ENCODE peak calls at places on chromosomes 5 and 9, in four cellular contexts. C is upper lobe of left lung, H is mesendoderm, X is tibial artery. A is an unnamed sample. For H3K4me1, the result is how much of the 10 kb centered on the place peaks cover.

GRCh38 chr9:133505901-133506652 is 18.7 kb downstream of the MYMK start:
- DNase-seq in C (peak), H (no peak), X (peak), A (no peak)

GRCh38 chr5:137370096-137370495 is 129.0 kb downstream of the SPOCK1 start:
- DNase-seq in X (no peak), C (no peak), H (no peak), A (no peak)

GRCh38 chr5:141182248-141182647 is at the start of gene PCDHB16:
- DNase-seq in X (no peak), C (no peak), H (peak), A (no peak)

GRCh38 chr5:80341376-80341775 is 21.6 kb downstream of the SPZ1 start:
- DNase-seq in C (no peak), H (no peak), X (no peak), A (no peak)

GRCh38 chr5:78360674-78361225 is 333 bp downstream of the SCAMP1 start:
- DNase-seq in X (peak), C (peak), H (no peak), A (no peak)

GRCh38 chr9:123131993-123132392 is 98.5 kb downstream of the GPR21 start:
- DNase-seq in X (no peak), H (no peak), C (no peak), A (no peak)

GRCh38 chr5:169609716-169610115 is 26.1 kb downstream of the SPDL1 start:
- DNase-seq in C (no peak), H (no peak), X (no peak), A (no peak)

GRCh38 chr5:131532016-131532640 is 102.9 kb downstream of the RAPGEF6 start:
- DNase-seq in X (no peak), H (no peak), C (no peak), A (no peak)

GRCh38 chr5:152990217-152990616 is 500.3 kb upstream of the GRIA1 start:
- DNase-seq in C (no peak), X (no peak), H (no peak), A (no peak)

GRCh38 chr9:134707031-134707680 is 65.6 kb downstream of the COL5A1 start:
- DNase-seq in X (peak), H (no peak), C (peak), A (peak)

GRCh38 chr9:81737871-81738507 is 48.6 kb upstream of the TLE1 start:
- DNase-seq in C (no peak), X (peak), H (peak), A (peak)

GRCh38 chr9:27157736-27158135 is 48.7 kb downstream of the TEK start:
- DNase-seq in C (no peak), H (no peak), X (no peak), A (no peak)

GRCh38 chr5:64526709-64527439 is 21.1 kb downstream of the RGS7BP start:
- DNase-seq in H (no peak), C (no peak), X (no peak), A (no peak)

GRCh38 chr9:38066167-38066906 is 2.7 kb downstream of the SHB start:
- DNase-seq in H (peak), X (no peak), C (no peak), A (no peak)

GRCh38 chr5:84578226-84578625 is 193.5 kb upstream of the EDIL3 start:
- DNase-seq in C (no peak), H (no peak), X (no peak), A (no peak)

GRCh38 chr5:96978812-96979449 is 43.1 kb downstream of the LNPEP start:
- DNase-seq in X (no peak), H (no peak), C (no peak), A (no peak)

GRCh38 chr5:96214442-96215197 is 218.4 kb downstream of the PCSK1 start:
- DNase-seq in H (no peak), X (no peak), C (no peak), A (no peak)

GRCh38 chr5:16453609-16454008 is 12.0 kb downstream of the ZNF622 start:
- DNase-seq in C (no peak), H (peak), X (no peak), A (no peak)

GRCh38 chr5:107673106-107673367 is 2.3 kb upstream of the EFNA5 start:
- DNase-seq in C (no peak), H (no peak), X (no peak), A (no peak)

GRCh38 chr9:130846487-130847305 is 11.6 kb downstream of the ABL1 start:
- DNase-seq in H (no peak), C (no peak), X (peak), A (no peak)

GRCh38 chr5:54895816-54896341 is 89.5 kb downstream of the ESM1 start:
- DNase-seq in H (peak), C (no peak), X (no peak), A (no peak)

GRCh38 chr9:27194401-27195091 is 85.5 kb downstream of the TEK start:
- DNase-seq in H (peak), X (no peak), C (no peak), A (no peak)

GRCh38 chr9:135512904-135513303 is 8.3 kb upstream of the LCN1 start:
- DNase-seq in H (no peak), C (no peak), X (no peak), A (no peak)

GRCh38 chr5:140524003-140524402 is 23.5 kb upstream of the EIF4EBP3 start:
- DNase-seq in C (no peak), X (no peak), H (no peak), A (no peak)

GRCh38 chr9:5857928-5858327 is 25.0 kb upstream of the ERMP1 start:
- DNase-seq in C (no peak), H (no peak), X (no peak), A (no peak)

GRCh38 chr9:75889577-75889976 is 896 bp upstream of the PCSK5 start:
- DNase-seq in X (peak), C (no peak), H (no peak), A (no peak)

GRCh38 chr5:91487420-91487819 is 104.3 kb upstream of the ARRDC3 start:
- DNase-seq in H (peak), C (no peak), X (no peak), A (no peak)
- H3K4me3 ChIP-seq in H (no peak), C (no peak), X (no peak), A (no peak)

GRCh38 chr5:62720036-62720441 is 141.4 kb downstream of the LRRC70 start:
- DNase-seq in X (no peak), C (no peak), H (peak), A (no peak)

GRCh38 chr5:62718368-62718767 is 139.7 kb downstream of the LRRC70 start:
- DNase-seq in H (peak), X (no peak), C (no peak), A (no peak)

GRCh38 chr5:62714246-62714645 is 135.6 kb downstream of the LRRC70 start:
- DNase-seq in X (no peak), C (no peak), H (no peak), A (no peak)

GRCh38 chr5:62719061-62719730 is 140.6 kb downstream of the LRRC70 start:
- DNase-seq in C (no peak), H (no peak), X (no peak), A (no peak)

DNA sequence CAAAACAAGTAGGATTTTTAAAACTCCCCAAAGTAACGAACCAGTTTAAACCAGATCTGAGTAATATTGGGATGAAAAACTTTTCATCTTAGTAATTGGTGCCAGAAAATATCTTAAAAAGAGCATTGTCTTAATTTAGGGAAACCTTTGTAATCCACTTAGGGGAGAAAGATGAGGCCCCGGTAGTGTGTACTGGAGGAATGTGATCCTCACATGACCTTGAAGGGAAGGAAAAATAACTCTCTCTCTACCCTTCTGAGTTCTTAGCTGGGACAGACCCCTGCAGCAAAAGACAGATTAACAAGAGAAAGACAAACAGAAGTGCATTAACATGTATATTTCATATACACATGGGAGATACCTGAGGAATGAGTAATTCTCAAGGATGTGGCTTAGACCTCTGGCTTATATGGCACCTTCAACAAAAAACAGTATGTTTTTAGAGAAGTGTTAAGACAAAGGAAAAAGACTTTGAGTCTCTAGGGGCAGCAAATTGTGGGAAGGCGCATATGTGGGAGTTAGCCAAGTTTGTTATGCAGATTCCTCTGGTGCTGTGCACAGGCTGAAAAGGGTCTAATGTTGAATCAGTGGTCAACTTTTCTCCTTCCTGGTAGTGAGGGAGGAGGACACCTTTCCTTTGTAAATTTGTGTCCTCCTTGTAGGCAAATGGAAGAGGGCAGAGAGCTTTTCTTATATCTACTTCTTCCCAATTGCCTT is 138.8 kb downstream of the LRRC70 start:
- DNase-seq in H (peak), X (no peak), C (no peak), A (no peak)
- H3K27ac ChIP-seq in H (peak), X (no peak), C (no peak), A (no peak)

GRCh38 chr5:1795506-1795905 is 4.1 kb downstream of the MRPL36 start:
- DNase-seq in C (no peak), X (peak), H (no peak), A (no peak)

GRCh38 chr5:1797109-1797800 is 2.4 kb downstream of the MRPL36 start:
- DNase-seq in C (peak), H (no peak), X (peak), A (no peak)

GRCh38 chr5:1796371-1797108 is 3.1 kb downstream of the MRPL36 start:
- DNase-seq in C (no peak), H (no peak), X (peak), A (no peak)

GRCh38 chr5:1794896-1795290 is 4.7 kb downstream of the MRPL36 start:
- DNase-seq in X (peak), H (no peak), C (peak), A (no peak)

DNA sequence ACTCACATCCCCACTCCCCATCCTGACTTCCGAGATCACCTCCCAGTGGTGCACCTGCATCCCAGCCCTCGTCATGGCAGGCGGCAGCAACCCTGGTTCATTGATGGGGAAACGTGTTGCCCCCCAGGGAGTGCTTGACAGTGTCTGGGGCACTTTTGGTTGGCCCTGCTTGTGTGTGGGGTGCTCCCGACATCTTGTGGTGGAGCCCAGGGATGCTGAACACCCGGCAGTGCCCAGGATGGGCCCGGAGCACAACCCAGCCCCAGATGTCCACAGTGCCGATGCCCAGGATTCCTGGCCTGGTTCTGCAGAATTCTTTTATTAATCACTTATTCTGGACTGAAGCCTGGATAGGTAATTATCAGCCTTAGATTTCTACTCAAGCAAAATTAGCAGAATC is 3.7 kb downstream of the MRPL36 start:
- DNase-seq in X (peak), H (no peak), C (no peak), A (no peak)
- H3K4me1 ChIP-seq in X (under half), H (under half), C (under half), A (under half)

GRCh38 chr5:40676643-40677333 is 2.9 kb upstream of the PTGER4 start:
- DNase-seq in C (no peak), H (peak), X (peak), A (no peak)
- H3K4me3 ChIP-seq in C (no peak), H (no peak), X (no peak), A (no peak)

A was measured in thoracic aorta.